ENCODE peak calls at places on chromosomes 7 and 10, in seven cellular contexts. One of them, this sample, is unnamed.
A peak's percentile ranks its signal among the peaks of the same experiment; 100 is the strongest.

GRCh38 chr10:93604145-93604544 is 3.1 kb upstream of the RBP4 start:
- DNase-seq in dorsolateral prefrontal cortex: no peak
- DNase-seq in IMR-90: no peak
- DNase-seq in memory B cell: no peak
- DNase-seq in cerebellar cortex: no peak
- DNase-seq in AG09309: no peak
- DNase-seq in HepG2: no peak
- DNase-seq in this sample: no peak

GRCh38 chr7:127383123-127383835 is 9.2 kb downstream of the ZNF800 start:
- DNase-seq in dorsolateral prefrontal cortex: no peak
- DNase-seq in AG09309: no peak
- DNase-seq in cerebellar cortex: no peak
- DNase-seq in HepG2: no peak
- DNase-seq in IMR-90: peak; percentile 32
- DNase-seq in memory B cell: no peak
- DNase-seq in this sample: no peak

GRCh38 chr7:138029941-138030340 is 28.1 kb upstream of the CREB3L2 start:
- DNase-seq in HepG2: no peak
- DNase-seq in dorsolateral prefrontal cortex: no peak
- DNase-seq in cerebellar cortex: no peak
- DNase-seq in memory B cell: no peak
- DNase-seq in AG09309: no peak
- DNase-seq in IMR-90: no peak
- DNase-seq in this sample: no peak

GRCh38 chr10:6563075-6563474 is 17.0 kb downstream of the PRKCQ start:
- DNase-seq in cerebellar cortex: no peak
- DNase-seq in dorsolateral prefrontal cortex: no peak
- DNase-seq in memory B cell: no peak
- DNase-seq in HepG2: no peak
- DNase-seq in IMR-90: no peak
- DNase-seq in AG09309: no peak
- DNase-seq in this sample: no peak

GRCh38 chr10:114755537-114755936 is 66.0 kb upstream of the FHIP2A start:
- DNase-seq in HepG2: no peak
- DNase-seq in dorsolateral prefrontal cortex: no peak
- DNase-seq in memory B cell: no peak
- DNase-seq in AG09309: no peak
- DNase-seq in IMR-90: no peak
- DNase-seq in cerebellar cortex: peak; percentile 73
- DNase-seq in this sample: no peak

GRCh38 chr10:89793649-89794254 is 92.4 kb downstream of the KIF20B start:
- DNase-seq in cerebellar cortex: peak; percentile 55
- DNase-seq in HepG2: peak; percentile 73
- DNase-seq in dorsolateral prefrontal cortex: no peak
- DNase-seq in memory B cell: peak; percentile 39
- DNase-seq in IMR-90: peak; percentile 74
- DNase-seq in AG09309: peak; percentile 33
- DNase-seq in this sample: no peak

GRCh38 chr10:30818010-30818660 is 188.6 kb upstream of the LYZL2 start:
- DNase-seq in AG09309: no peak
- DNase-seq in IMR-90: peak; percentile 58
- DNase-seq in memory B cell: no peak
- DNase-seq in dorsolateral prefrontal cortex: no peak
- DNase-seq in cerebellar cortex: no peak
- DNase-seq in HepG2: no peak
- DNase-seq in this sample: no peak

GRCh38 chr10:124125305-124126116 is 32.1 kb upstream of the CHST15 start:
- DNase-seq in dorsolateral prefrontal cortex: no peak
- DNase-seq in cerebellar cortex: no peak
- DNase-seq in IMR-90: no peak
- DNase-seq in memory B cell: no peak
- DNase-seq in HepG2: peak; percentile 25
- DNase-seq in AG09309: no peak
- DNase-seq in this sample: no peak

GRCh38 chr7:148084138-148084537 is 506.4 kb upstream of the C7orf33 start:
- DNase-seq in IMR-90: peak; percentile 19
- DNase-seq in AG09309: peak; percentile 28
- DNase-seq in cerebellar cortex: peak; percentile 78
- DNase-seq in memory B cell: no peak
- DNase-seq in HepG2: peak; percentile 27
- DNase-seq in dorsolateral prefrontal cortex: peak; percentile 63
- DNase-seq in this sample: peak; percentile 89

GRCh38 chr10:133184591-133185244 is 24.7 kb downstream of the KNDC1 start:
- DNase-seq in AG09309: no peak
- DNase-seq in cerebellar cortex: no peak
- DNase-seq in IMR-90: no peak
- DNase-seq in memory B cell: no peak
- DNase-seq in HepG2: no peak
- DNase-seq in dorsolateral prefrontal cortex: no peak
- DNase-seq in this sample: no peak

GRCh38 chr10:76437011-76437410 is 1005.6 kb downstream of the LRMDA start:
- DNase-seq in dorsolateral prefrontal cortex: no peak
- DNase-seq in cerebellar cortex: no peak
- DNase-seq in AG09309: no peak
- DNase-seq in memory B cell: no peak
- DNase-seq in HepG2: no peak
- DNase-seq in IMR-90: no peak
- DNase-seq in this sample: no peak

GRCh38 chr7:82534687-82535086 is 91.1 kb upstream of the CACNA2D1 start:
- DNase-seq in HepG2: no peak
- DNase-seq in AG09309: no peak
- DNase-seq in IMR-90: peak; percentile 70
- DNase-seq in cerebellar cortex: no peak
- DNase-seq in memory B cell: no peak
- DNase-seq in dorsolateral prefrontal cortex: no peak
- DNase-seq in this sample: no peak

GRCh38 chr7:49038821-49039358 is 114.5 kb downstream of the CDC14C start:
- DNase-seq in dorsolateral prefrontal cortex: no peak
- DNase-seq in cerebellar cortex: no peak
- DNase-seq in HepG2: no peak
- DNase-seq in memory B cell: no peak
- DNase-seq in IMR-90: no peak
- DNase-seq in AG09309: no peak
- DNase-seq in this sample: no peak

This sample was measured in posterior cingulate gyrus.